ENCODE peak calls at places on chromosomes 7 and 10, in eight cellular contexts. F, S, H, N, U, O, V and W are unnamed samples.

GRCh38 chr7:16067695-16068094 is 353.6 kb downstream of the CRPPA start:
- DNase-seq in F (no peak), S (no peak), H (no peak), N (no peak), U (no peak), O (no peak), V (no peak), W (no peak)

GRCh38 chr7:105097619-105098018 is 83.6 kb downstream of the KMT2E start:
- DNase-seq in F (no peak), S (no peak), H (no peak), N (no peak), U (peak; percentile 88), O (no peak), V (no peak), W (peak; percentile 85)

GRCh38 chr10:6586501-6586900 is 6.4 kb upstream of the PRKCQ start:
- DNase-seq in F (no peak), S (peak; percentile 46), H (no peak), N (no peak), U (no peak), O (no peak), V (no peak), W (no peak)

GRCh38 chr7:82740246-82740848 is 296.8 kb upstream of the CACNA2D1 start:
- DNase-seq in F (no peak), S (peak; percentile 3), H (no peak), N (no peak), U (peak; percentile 78), O (no peak), V (no peak), W (peak; percentile 47)

GRCh38 chr10:1410469-1411395 is 326.6 kb downstream of the ADARB2 start:
- DNase-seq in F (no peak), S (no peak), H (no peak), N (no peak), U (no peak), O (no peak), V (no peak), W (no peak)

GRCh38 chr7:80795174-80795573 is 123.7 kb downstream of the SEMA3C start:
- DNase-seq in F (no peak), S (no peak), H (no peak), N (no peak), U (no peak), O (no peak), V (no peak), W (no peak)

GRCh38 chr10:112122827-112123226 is 60.7 kb downstream of the GPAM start:
- DNase-seq in F (no peak), S (no peak), H (no peak), N (no peak), U (no peak), O (no peak), V (no peak), W (no peak)

GRCh38 chr7:81299272-81299671 is 380.4 kb upstream of the SEMA3C start:
- DNase-seq in F (no peak), S (no peak), H (no peak), N (no peak), U (peak; percentile 96), O (no peak), V (no peak), W (peak; percentile 95)

GRCh38 chr7:15674586-15674985 is 11.9 kb downstream of the MEOX2 start:
- DNase-seq in F (no peak), S (no peak), H (no peak), N (no peak), U (no peak), O (no peak), V (no peak), W (no peak)

GRCh38 chr7:104900525-104900924 is 113.5 kb upstream of the KMT2E start:
- DNase-seq in F (no peak), S (no peak), H (no peak), N (no peak), U (no peak), O (no peak), V (no peak), W (no peak)

GRCh38 chr10:125531470-125531869 is 151.5 kb downstream of the TEX36 start:
- DNase-seq in F (no peak), S (no peak), H (no peak), N (no peak), U (no peak), O (no peak), V (no peak), W (no peak)

GRCh38 chr10:31263903-31264302 is 55.1 kb upstream of the ZEB1 start:
- DNase-seq in F (no peak), S (no peak), H (no peak), N (no peak), U (no peak), O (no peak), V (no peak), W (peak; percentile 61)

GRCh38 chr7:47483604-47484273 is 98.2 kb downstream of the TNS3 start:
- DNase-seq in F (no peak), S (no peak), H (no peak), N (no peak), U (no peak), O (no peak), V (no peak), W (no peak)

GRCh38 chr7:156158693-156159092 is 346.4 kb upstream of the SHH start:
- DNase-seq in F (no peak), S (no peak), H (no peak), N (no peak), U (no peak), O (no peak), V (no peak), W (no peak)

GRCh38 chr7:22167482-22167881 is 189.5 kb downstream of the RAPGEF5 start:
- DNase-seq in F (no peak), S (no peak), H (no peak), N (no peak), U (no peak), O (no peak), V (no peak), W (no peak)

GRCh38 chr7:76233538-76234281 is 32.0 kb downstream of the SRRM3 start:
- DNase-seq in F (no peak), S (no peak), H (no peak), N (no peak), U (no peak), O (no peak), V (no peak), W (no peak)

GRCh38 chr10:75395171-75395954 is 6.2 kb downstream of the ZNF503 start:
- DNase-seq in F (peak; percentile 29), S (no peak), H (no peak), N (no peak), U (peak; percentile 88), O (no peak), V (peak; percentile 63), W (no peak)

GRCh38 chr7:54888736-54889082 is 129.7 kb upstream of the SEC61G start:
- DNase-seq in F (no peak), S (no peak), H (no peak), N (no peak), U (no peak), O (no peak), V (no peak), W (no peak)

GRCh38 chr10:125258676-125259075 is 98.3 kb upstream of the CTBP2 start:
- DNase-seq in F (no peak), S (no peak), H (no peak), N (no peak), U (no peak), O (no peak), V (no peak), W (no peak)

GRCh38 chr10:18549105-18549504 is 102.3 kb downstream of the NSUN6 start:
- DNase-seq in F (no peak), S (no peak), H (no peak), N (no peak), U (no peak), O (no peak), V (no peak), W (no peak)
- H3K36me3 ChIP-seq in F (no peaks in the 10 kb centered on the region), S (peaks cover 47% of the 10 kb centered on the region), H (no peaks in the 10 kb centered on the region), N (peaks cover 10% of the 10 kb centered on the region), U (peaks cover 4% of the 10 kb centered on the region), O (peaks cover 19% of the 10 kb centered on the region), V (no peaks in the 10 kb centered on the region), W (no peaks in the 10 kb centered on the region)

GRCh38 chr7:50068850-50069551 is 24.0 kb downstream of the ZPBP start:
- DNase-seq in F (no peak), S (peak; percentile 68), H (no peak), N (no peak), U (peak; percentile 42), O (no peak), V (peak; percentile 31), W (peak; percentile 76)
- H3K4me3 ChIP-seq in F (peak overlapping the region; percentile 52), S (peak overlapping the region; percentile 92), H (peak overlapping the region; percentile 53), N (peak overlapping the region; percentile 41), U (peak overlapping the region; percentile 89), O (peak overlapping the region; percentile 31), V (peak overlapping the region; percentile 37), W (peak overlapping the region; percentile 35)

DNA sequence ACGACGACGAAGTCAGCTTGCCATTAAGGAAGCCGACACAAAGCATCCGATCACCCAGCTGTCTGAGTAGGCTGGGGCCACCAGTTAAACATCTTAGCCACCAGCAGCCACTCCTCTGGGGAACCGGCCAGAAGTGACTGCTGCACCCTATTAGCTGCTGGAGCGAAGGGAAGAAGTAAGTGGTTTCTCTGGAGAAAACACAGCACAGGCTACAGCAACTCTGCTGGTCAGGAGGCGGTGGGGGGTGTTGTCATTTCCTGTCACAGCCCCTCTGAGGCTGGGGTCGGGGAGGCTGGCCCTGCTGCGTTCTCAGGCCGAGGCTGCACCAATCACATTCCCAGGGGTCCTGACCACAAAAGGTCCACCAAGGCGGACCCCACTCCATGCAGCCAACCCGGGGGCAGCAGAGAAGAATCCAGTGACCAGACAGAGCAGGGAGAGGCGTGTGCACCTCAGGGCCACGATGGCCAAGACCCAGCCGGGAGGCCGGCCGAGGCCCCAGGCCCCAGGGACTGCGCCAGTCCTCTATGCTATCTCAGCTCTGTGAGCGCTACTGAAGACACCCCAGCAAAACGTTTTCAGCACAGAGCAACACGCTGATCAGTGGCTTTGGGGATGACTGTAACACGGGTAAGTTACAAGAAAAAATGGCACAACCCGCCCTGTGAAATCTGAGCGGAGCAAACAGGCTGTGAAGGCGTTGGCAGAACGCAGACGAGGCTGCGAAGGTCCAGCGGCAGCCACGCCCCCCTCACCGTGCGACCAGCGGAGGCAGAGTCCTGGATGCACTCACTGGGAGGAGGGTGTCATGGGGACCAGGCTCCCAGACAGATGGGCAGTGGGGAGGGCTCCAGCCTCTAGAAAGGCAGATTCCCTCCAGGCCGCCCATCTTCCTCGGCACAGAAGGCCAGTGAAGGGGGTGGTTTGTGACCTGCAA is 24.8 kb downstream of the STK32C start:
- DNase-seq in F (no peak), S (no peak), H (no peak), N (no peak), U (peak; percentile 21), O (no peak), V (no peak), W (no peak)
- H3K36me3 ChIP-seq in F (no peaks in the 10 kb centered on the region), S (no peaks in the 10 kb centered on the region), H (no peaks in the 10 kb centered on the region), N (no peaks in the 10 kb centered on the region), U (no peaks in the 10 kb centered on the region), O (no peaks in the 10 kb centered on the region), V (no peaks in the 10 kb centered on the region), W (no peaks in the 10 kb centered on the region)

DNA sequence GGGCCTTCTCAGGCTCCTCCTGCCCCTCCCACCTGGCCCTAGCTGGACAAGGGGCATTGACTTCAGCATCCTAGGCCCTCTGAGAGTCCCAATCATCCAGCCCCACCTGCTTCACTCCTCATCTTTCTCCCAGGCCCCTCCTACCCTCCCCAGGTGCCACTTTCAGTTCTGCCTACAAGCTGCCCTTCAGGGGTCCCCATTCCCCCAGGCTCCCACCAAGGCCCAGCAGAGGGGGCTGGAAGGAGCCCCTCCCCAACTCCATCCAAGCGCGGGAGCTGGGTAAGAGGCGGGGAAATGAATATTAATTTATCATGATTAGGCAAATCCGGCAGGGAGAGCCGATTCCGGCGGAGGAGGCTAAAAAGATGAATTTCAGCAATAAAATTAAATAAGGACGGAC is 14.2 kb downstream of the POLL start:
- DNase-seq in F (no peak), S (no peak), H (no peak), N (no peak), U (no peak), O (no peak), V (no peak), W (no peak)
- H3K4me3 ChIP-seq in F (no peak overlapping the region), S (no peak overlapping the region), H (no peak overlapping the region), N (no peak overlapping the region), U (no peak overlapping the region), O (no peak overlapping the region), V (no peak overlapping the region), W (no peak overlapping the region)

GRCh38 chr10:68787813-68788212 is 39.5 kb upstream of the STOX1 start:
- DNase-seq in F (no peak), S (peak; percentile 62), H (no peak), N (no peak), U (no peak), O (no peak), V (no peak), W (no peak)
- H3K36me3 ChIP-seq in F (peaks cover 5% of the 10 kb centered on the region), S (peaks cover 78% of the 10 kb centered on the region), H (peaks cover 99% of the 10 kb centered on the region), N (peaks cover 45% of the 10 kb centered on the region), U (peaks cover 81% of the 10 kb centered on the region), O (peaks cover 88% of the 10 kb centered on the region), V (no peaks in the 10 kb centered on the region), W (peaks cover 6% of the 10 kb centered on the region)